ENCODE peak calls at places on chromosomes 6 and 20, in four cellular contexts. V is cardiac muscle cell, Y is substantia nigra, X is T-cell. L is an unnamed sample.
A peak's percentile ranks its signal among the peaks of the same experiment; 100 is the strongest.

GRCh38 chr20:4026093-4026601 is 10.8 kb upstream of the RNF24 start:
- DNase-seq in V (peak; percentile 52), Y (no peak), X (no peak), L (no peak)

GRCh38 chr6:106169517-106169916 is 83.4 kb downstream of the PRDM1 start:
- DNase-seq in V (no peak), Y (no peak), X (no peak), L (no peak)

GRCh38 chr6:14742680-14743079 is 503.2 kb upstream of the JARID2 start:
- DNase-seq in V (no peak), Y (no peak), X (no peak), L (no peak)

GRCh38 chr20:57619053-57619831 is 984 bp downstream of the ZBP1 start:
- DNase-seq in V (no peak), Y (peak; percentile 27), X (peak; percentile 73), L (peak; percentile 83)

GRCh38 chr6:292506-293184 is 358 bp downstream of the DUSP22 start:
- DNase-seq in V (peak; percentile 68), Y (no peak), X (peak; percentile 70), L (peak; percentile 76)

GRCh38 chr20:504632-505075 is 38.9 kb downstream of the CSNK2A1 start:
- DNase-seq in V (no peak), Y (no peak), X (no peak), L (no peak)

GRCh38 chr20:25308671-25309394 is 60.9 kb downstream of the PYGB start:
- DNase-seq in V (no peak), Y (no peak), X (no peak), L (no peak)

GRCh38 chr6:2940010-2940850 is 31.1 kb downstream of the SERPINB6 start:
- DNase-seq in V (no peak), Y (no peak), X (peak; percentile 64), L (peak; percentile 70)

GRCh38 chr6:43877463-43878126 is 107.6 kb downstream of the VEGFA start:
- DNase-seq in V (no peak), Y (no peak), X (no peak), L (no peak)

GRCh38 chr6:46011241-46012085 is 4.2 kb downstream of the CLIC5 start:
- DNase-seq in V (no peak), Y (no peak), X (peak; percentile 51), L (no peak)

GRCh38 chr6:56938634-56939294 is 16.1 kb upstream of the BEND6 start:
- DNase-seq in V (no peak), Y (no peak), X (no peak), L (no peak)

GRCh38 chr6:151111670-151112069 is 128.1 kb upstream of the AKAP12 start:
- DNase-seq in V (no peak), Y (no peak), X (no peak), L (no peak)

GRCh38 chr20:9808166-9808565 is 30.7 kb downstream of the PAK5 start:
- DNase-seq in V (no peak), Y (no peak), X (no peak), L (no peak)

GRCh38 chr6:119333707-119334295 is 15.8 kb downstream of the MAN1A1 start:
- DNase-seq in V (no peak), Y (no peak), X (no peak), L (no peak)

GRCh38 chr6:169811072-169811471 is 59.6 kb downstream of the ERMARD start:
- DNase-seq in V (no peak), Y (no peak), X (no peak), L (no peak)

GRCh38 chr6:80223743-80224212 is 117.3 kb downstream of the BCKDHB start:
- DNase-seq in V (no peak), Y (no peak), X (no peak), L (no peak)

GRCh38 chr6:37696220-37696840 is 1.4 kb downstream of the MDGA1 start:
- DNase-seq in V (peak; percentile 49), Y (peak; percentile 19), X (peak; percentile 25), L (peak; percentile 20)

GRCh38 chr6:109456710-109457595 is 1.4 kb upstream of the MICAL1 start:
- DNase-seq in V (no peak), Y (peak; percentile 58), X (no peak), L (no peak)

L was measured in naive thymus-derived CD4-positive, alpha-beta T cell.